ENCODE peak calls at places on chromosomes 16 and 17, in seven cellular contexts. G, E, J, A, H, Y and I are unnamed samples.

GRCh38 chr17:75301502-75302206 is 12.4 kb upstream of the SLC25A19 start:
- DNase-seq in G (no peak), E (no peak), J (no peak), A (no peak), H (no peak), Y (no peak), I (no peak)

GRCh38 chr16:50467943-50468748 is 80.0 kb upstream of the NKD1 start:
- DNase-seq in G (no peak), E (no peak), J (no peak), A (no peak), H (no peak), Y (peak; percentile 57), I (no peak)

GRCh38 chr17:58531661-58532554 is 17.5 kb upstream of the MTMR4 start:
- DNase-seq in G (peak; percentile 42), E (peak; percentile 72), J (peak; percentile 65), A (no peak), H (no peak), Y (peak; percentile 79), I (peak; percentile 42)

GRCh38 chr17:5011928-5012327 is 14.2 kb downstream of the KIF1C start:
- DNase-seq in G (no peak), E (no peak), J (no peak), A (no peak), H (no peak), Y (no peak), I (no peak)

GRCh38 chr16:70657956-70658355 is 11.6 kb downstream of the IL34 start:
- DNase-seq in G (no peak), E (no peak), J (no peak), A (no peak), H (no peak), Y (peak; percentile 23), I (peak; percentile 55)

GRCh38 chr17:32519769-32520701 is 33.2 kb downstream of the CDK5R1 start:
- DNase-seq in G (peak; percentile 30), E (peak; percentile 39), J (no peak), A (no peak), H (no peak), Y (no peak), I (peak; percentile 61)

GRCh38 chr16:46757339-46758050 is 9.4 kb upstream of the MYLK3 start:
- DNase-seq in G (no peak), E (peak; percentile 88), J (no peak), A (no peak), H (no peak), Y (no peak), I (no peak)

GRCh38 chr16:72990003-72990521 is 57.9 kb downstream of the ZFHX3 start:
- DNase-seq in G (no peak), E (peak; percentile 36), J (peak; percentile 66), A (no peak), H (peak; percentile 98), Y (no peak), I (peak; percentile 94)

GRCh38 chr17:34398990-34399389 is 36.0 kb upstream of the CCL1 start:
- DNase-seq in G (no peak), E (no peak), J (no peak), A (no peak), H (no peak), Y (no peak), I (no peak)

GRCh38 chr17:76529643-76530488 is 7.6 kb downstream of the CYGB start:
- DNase-seq in G (no peak), E (peak; percentile 92), J (peak; percentile 87), A (no peak), H (no peak), Y (peak; percentile 87), I (peak; percentile 86)

GRCh38 chr16:10312784-10313724 is 72.8 kb upstream of the ATF7IP2 start:
- DNase-seq in G (no peak), E (no peak), J (no peak), A (no peak), H (no peak), Y (no peak), I (no peak)

GRCh38 chr17:74190807-74191206 is 12.7 kb upstream of the RPL38 start:
- DNase-seq in G (no peak), E (no peak), J (no peak), A (no peak), H (no peak), Y (peak; percentile 58), I (no peak)

GRCh38 chr17:50624321-50624935 is 10.3 kb upstream of the ABCC3 start:
- DNase-seq in G (no peak), E (no peak), J (no peak), A (no peak), H (no peak), Y (no peak), I (no peak)

GRCh38 chr17:65078441-65079160 is 22.1 kb upstream of the GNA13 start:
- DNase-seq in G (no peak), E (no peak), J (no peak), A (no peak), H (no peak), Y (no peak), I (no peak)

GRCh38 chr17:72913315-72913714 is 179.2 kb downstream of the SLC39A11 start:
- DNase-seq in G (no peak), E (no peak), J (no peak), A (no peak), H (no peak), Y (no peak), I (no peak)

GRCh38 chr16:83771306-83771942 is 36.4 kb upstream of the HSBP1 start:
- DNase-seq in G (no peak), E (peak; percentile 71), J (peak; percentile 14), A (no peak), H (no peak), Y (no peak), I (peak; percentile 71)

GRCh38 chr16:30946671-30947532 is 2.0 kb upstream of the ORAI3 start:
- DNase-seq in G (no peak), E (no peak), J (no peak), A (no peak), H (no peak), Y (no peak), I (peak; percentile 74)

GRCh38 chr17:9431620-9432019 is 144.0 kb downstream of the STX8 start:
- DNase-seq in G (no peak), E (no peak), J (no peak), A (no peak), H (no peak), Y (no peak), I (no peak)

GRCh38 chr17:4919511-4920047 is 12.5 kb upstream of the GP1BA start:
- DNase-seq in G (no peak), E (no peak), J (no peak), A (no peak), H (no peak), Y (no peak), I (no peak)

GRCh38 chr17:45253879-45254278 is 8.0 kb downstream of the SPATA32 start:
- DNase-seq in G (no peak), E (no peak), J (no peak), A (no peak), H (no peak), Y (no peak), I (no peak)

GRCh38 chr17:33520404-33521032 is 227.4 kb upstream of the ASIC2 start:
- DNase-seq in G (no peak), E (peak; percentile 29), J (peak; percentile 44), A (peak; percentile 10), H (no peak), Y (no peak), I (peak; percentile 68)

DNA sequence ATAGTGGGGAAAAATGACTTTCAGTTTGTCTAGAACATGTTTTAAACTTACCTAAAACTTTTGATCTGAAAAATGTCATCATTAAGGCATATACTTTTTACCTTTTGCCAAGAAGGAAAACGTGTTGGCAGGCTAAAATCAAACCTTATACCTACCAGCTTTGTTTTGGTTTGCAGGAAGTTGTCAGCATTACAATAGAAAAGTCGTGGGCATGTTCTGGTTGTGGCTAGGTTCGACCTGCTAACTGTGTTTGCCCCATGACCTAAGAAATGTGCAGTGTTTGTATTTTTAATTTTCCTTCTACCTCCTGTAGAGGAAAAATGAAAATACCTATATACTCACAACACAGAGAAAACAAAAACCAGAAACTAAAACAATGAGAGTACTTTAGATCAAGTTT is 13.0 kb downstream of the SKAP1 start:
- DNase-seq in G (no peak), E (no peak), J (no peak), A (no peak), H (no peak), Y (no peak), I (no peak)
- H3K27me3 ChIP-seq in G (no peaks in the 10 kb centered on the region), E (peaks cover 75% of the 10 kb centered on the region), J (peaks cover 2% of the 10 kb centered on the region), A (peaks cover 9% of the 10 kb centered on the region), H (no peaks in the 10 kb centered on the region), Y (peaks cover 12% of the 10 kb centered on the region), I (no peaks in the 10 kb centered on the region)

GRCh38 chr16:49282690-49283375 is 1.2 kb upstream of the CBLN1 start:
- DNase-seq in G (no peak), E (no peak), J (no peak), A (no peak), H (no peak), Y (no peak), I (no peak)
- H3K27me3 ChIP-seq in G (peaks cover 16% of the 10 kb centered on the region), E (peaks cover 88% of the 10 kb centered on the region), J (peaks cover 67% of the 10 kb centered on the region), A (peaks cover 5% of the 10 kb centered on the region), H (peaks cover 15% of the 10 kb centered on the region), Y (peaks cover 91% of the 10 kb centered on the region), I (peaks cover 85% of the 10 kb centered on the region)

DNA sequence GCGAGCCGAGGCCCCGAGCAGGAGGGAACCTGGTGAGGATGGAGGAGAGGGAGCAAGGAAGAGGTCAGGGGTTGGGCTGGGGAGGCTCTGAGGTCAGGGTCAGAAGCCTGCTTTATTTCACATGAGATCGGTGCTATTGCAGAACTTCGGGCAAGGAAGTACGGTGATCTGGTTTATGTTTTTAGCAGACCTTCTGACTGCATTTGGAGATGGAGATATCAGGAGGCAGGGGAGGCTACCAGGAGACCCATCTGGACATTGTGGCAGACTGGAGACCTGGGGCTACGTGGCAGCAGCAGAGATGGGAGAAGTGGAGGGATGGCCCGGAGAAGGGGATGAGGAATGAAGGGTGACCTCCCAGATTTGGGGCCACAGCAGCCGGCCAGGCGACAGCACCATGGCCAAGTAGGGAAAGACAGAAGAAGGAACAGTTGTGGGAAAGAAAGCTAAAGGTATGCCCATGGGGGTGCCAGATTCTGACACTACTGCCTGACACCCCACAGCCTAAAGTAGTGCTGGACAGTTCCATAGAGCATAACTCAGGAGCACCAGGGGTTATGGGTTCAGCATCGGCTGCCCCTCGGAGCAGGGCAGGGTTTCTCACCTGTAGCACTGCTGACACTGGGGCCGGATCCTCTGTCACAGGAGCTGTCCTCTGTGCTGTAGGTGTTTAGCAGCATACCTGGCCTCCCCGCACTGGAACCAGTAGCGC is 7.4 kb downstream of the CACNG4 start:
- DNase-seq in G (no peak), E (no peak), J (no peak), A (no peak), H (no peak), Y (no peak), I (no peak)
- H3K27me3 ChIP-seq in G (peaks cover 15% of the 10 kb centered on the region), E (peaks cover 52% of the 10 kb centered on the region), J (no peaks in the 10 kb centered on the region), A (no peaks in the 10 kb centered on the region), H (no peaks in the 10 kb centered on the region), Y (peaks cover 18% of the 10 kb centered on the region), I (no peaks in the 10 kb centered on the region)

DNA sequence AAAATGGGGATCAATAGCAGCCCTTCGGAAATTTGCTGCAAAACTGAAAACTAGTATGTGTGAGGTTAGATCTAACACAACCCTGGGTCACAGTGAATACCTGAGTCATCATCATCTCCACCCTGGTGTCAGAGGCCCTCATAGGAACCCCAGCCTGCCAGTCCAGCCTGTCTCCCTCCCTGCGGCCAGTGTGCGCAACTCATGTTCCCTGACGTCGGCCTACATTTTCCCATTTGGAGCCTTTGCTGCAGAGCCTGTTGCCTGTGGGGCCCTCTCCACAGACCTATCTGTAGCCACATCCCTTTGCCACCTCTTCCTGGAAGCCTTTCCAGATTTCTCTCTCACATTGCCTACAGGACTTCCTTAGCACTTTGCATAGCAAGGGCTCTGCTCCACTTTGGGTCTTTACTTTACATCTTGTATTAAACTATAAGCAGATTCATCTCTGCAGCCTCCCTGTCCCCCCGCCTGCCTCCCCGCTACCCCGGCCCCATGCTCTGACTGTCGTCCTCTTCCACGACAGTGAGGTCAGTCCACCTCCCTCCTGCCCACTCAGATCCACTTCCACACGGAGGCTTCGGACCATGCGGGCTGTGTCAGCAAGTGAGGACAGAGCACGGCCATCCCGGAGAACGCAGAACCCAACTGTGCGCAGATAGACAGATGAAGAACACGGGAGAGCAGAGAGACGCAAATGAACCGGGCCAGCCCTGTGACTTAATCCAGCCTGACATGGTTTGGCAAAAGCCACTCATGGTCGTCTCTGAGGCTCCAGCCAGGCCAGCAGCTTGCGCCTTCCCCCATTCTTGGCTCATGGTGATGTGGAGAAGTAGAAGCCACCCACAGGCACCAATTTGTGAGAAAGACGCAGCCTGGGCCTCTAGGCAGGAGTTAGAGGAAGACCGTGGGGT is 31.0 kb downstream of the NGFR start:
- DNase-seq in G (no peak), E (peak; percentile 43), J (peak; percentile 61), A (no peak), H (no peak), Y (no peak), I (peak; percentile 38)
- H3K27me3 ChIP-seq in G (no peaks in the 10 kb centered on the region), E (peaks cover 4% of the 10 kb centered on the region), J (no peaks in the 10 kb centered on the region), A (no peaks in the 10 kb centered on the region), H (peaks cover 13% of the 10 kb centered on the region), Y (peaks cover 23% of the 10 kb centered on the region), I (peaks cover 19% of the 10 kb centered on the region)